ENCODE peak calls at places on chromosomes 7 and 10, in four cellular contexts. W, C, Y and U are unnamed samples.

GRCh38 chr7:69177941-69178494 is 420.3 kb upstream of the AUTS2 start:
- DNase-seq in W (no peak), C (no peak), Y (no peak), U (no peak)

GRCh38 chr7:151517601-151518104 is 2.0 kb downstream of the RHEB start:
- DNase-seq in W (no peak), C (no peak), Y (no peak), U (no peak)

GRCh38 chr10:113411456-113411855 is 141.4 kb upstream of the HABP2 start:
- DNase-seq in W (no peak), C (no peak), Y (no peak), U (no peak)

GRCh38 chr10:124669141-124669823 is 74.9 kb downstream of the FAM53B start:
- DNase-seq in W (no peak), C (no peak), Y (no peak), U (no peak)

GRCh38 chr10:121526801-121527221 is 71.4 kb downstream of the FGFR2 start:
- DNase-seq in W (no peak), C (no peak), Y (no peak), U (no peak)

GRCh38 chr7:30743371-30744074 is 8.4 kb upstream of the INMT start:
- DNase-seq in W (no peak), C (no peak), Y (peak; percentile 57), U (no peak)

GRCh38 chr10:95341716-95342130 is 50.9 kb upstream of the PDLIM1 start:
- DNase-seq in W (no peak), C (no peak), Y (no peak), U (no peak)

GRCh38 chr10:2679646-2680045 is 387.7 kb upstream of the PFKP start:
- DNase-seq in W (no peak), C (no peak), Y (no peak), U (no peak)

GRCh38 chr10:90947025-90947960 is 26.4 kb upstream of the ANKRD1 start:
- DNase-seq in W (no peak), C (no peak), Y (no peak), U (no peak)

GRCh38 chr10:98295401-98295811 is 27.4 kb upstream of the LOXL4 start:
- DNase-seq in W (no peak), C (no peak), Y (no peak), U (no peak)

GRCh38 chr10:6924166-6924565 is 344.1 kb upstream of the PRKCQ start:
- DNase-seq in W (no peak), C (no peak), Y (no peak), U (no peak)

GRCh38 chr10:119496282-119496681 is 46.2 kb downstream of the RGS10 start:
- DNase-seq in W (no peak), C (no peak), Y (no peak), U (no peak)

GRCh38 chr7:28621369-28621807 is 209.1 kb downstream of the CREB5 start:
- DNase-seq in W (no peak), C (no peak), Y (no peak), U (no peak)

GRCh38 chr7:28623863-28624262 is 211.5 kb downstream of the CREB5 start:
- DNase-seq in W (peak; percentile 23), C (no peak), Y (peak; percentile 11), U (no peak)

GRCh38 chr7:28626191-28626590 is 213.9 kb downstream of the CREB5 start:
- DNase-seq in W (no peak), C (no peak), Y (no peak), U (no peak)

GRCh38 chr7:28625446-28625845 is 213.1 kb downstream of the CREB5 start:
- DNase-seq in W (no peak), C (no peak), Y (no peak), U (no peak)

DNA sequence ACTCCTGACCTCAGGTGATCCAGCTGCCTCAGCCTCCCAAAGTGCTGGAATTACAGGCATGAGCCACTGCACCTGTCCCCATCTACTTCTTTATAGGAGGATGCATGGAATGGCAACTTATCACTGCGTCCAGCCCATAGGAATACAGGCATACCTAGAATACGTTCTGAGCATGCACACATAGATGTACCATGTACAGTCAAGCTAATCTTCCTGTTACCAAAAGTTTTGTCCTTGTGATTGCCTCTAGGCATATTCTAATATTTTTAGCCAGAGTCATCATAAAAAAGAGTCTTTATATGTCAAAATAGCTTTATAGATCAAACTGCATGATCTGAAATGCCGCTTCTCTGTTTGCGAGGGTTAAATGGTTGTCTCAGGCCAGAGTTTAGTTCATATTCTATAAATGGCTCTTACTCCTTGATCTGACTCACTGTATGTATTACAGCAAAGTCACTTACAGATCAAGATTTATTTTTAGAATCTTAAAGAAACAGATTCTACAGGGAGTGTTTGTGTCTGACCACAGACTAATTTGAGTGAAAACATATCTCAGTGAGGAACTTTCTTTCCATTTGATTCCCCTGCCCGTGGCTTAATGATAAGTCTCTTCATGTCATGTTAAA is 210.9 kb downstream of the CREB5 start:
- DNase-seq in W (no peak), C (no peak), Y (no peak), U (no peak)
- TF ChIP-seq POLR2AphosphoS5 in W (no peak), C (no peak), Y (no peak), U (no peak)

GRCh38 chr10:77983384-77984341 is 45.7 kb downstream of the POLR3A start:
- DNase-seq in W (no peak), C (no peak), Y (peak; percentile 52), U (no peak)
- TF ChIP-seq POLR2AphosphoS5 in W (no peak), C (no peak), Y (peak; percentile 53), U (no peak)

DNA sequence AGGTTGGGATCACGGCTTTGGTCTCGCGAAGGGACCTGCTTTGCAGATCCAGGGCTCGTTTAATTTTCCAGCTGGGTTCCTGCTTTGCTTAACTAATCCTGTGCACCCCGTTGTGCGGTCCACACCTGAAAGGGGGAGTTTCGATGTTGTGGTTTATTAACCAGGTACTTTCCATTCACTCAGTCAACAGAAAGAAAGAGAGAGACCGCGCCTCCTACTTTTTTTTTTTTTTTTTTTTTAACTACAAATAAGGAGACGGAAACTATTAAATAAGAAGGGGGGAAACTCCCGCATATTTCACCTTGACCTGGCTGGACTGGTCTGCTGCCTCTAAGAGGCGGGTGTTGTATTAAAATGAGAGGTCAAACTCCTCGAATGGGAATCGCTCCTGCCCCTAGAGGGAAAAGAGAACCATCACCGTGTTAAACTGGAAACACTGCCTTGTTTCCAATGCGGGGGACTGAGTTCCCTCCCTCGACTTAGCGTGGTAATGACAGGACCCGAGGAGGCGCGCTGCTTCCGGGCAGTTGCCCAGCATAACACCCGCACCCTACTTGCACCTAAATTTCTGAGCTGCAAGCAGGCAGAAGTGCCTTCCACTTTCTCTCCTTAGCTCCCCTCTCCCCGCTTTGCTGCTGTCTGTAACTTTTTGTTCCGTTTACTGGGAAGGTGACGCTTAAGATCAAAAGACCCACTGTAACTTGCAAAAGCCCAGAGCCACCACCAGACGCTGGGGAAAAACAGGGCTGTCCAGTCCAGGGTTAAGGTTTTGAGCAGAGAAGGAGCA is 1.1 kb upstream of the ITGB8 start:
- DNase-seq in W (peak; percentile 83), C (peak; percentile 13), Y (peak; percentile 86), U (peak; percentile 18)
- TF ChIP-seq POLR2AphosphoS5 in W (no peak), C (no peak), Y (no peak), U (peak; percentile 12)

GRCh38 chr7:84025332-84025927 is 169.2 kb downstream of the SEMA3A start:
- DNase-seq in W (peak; percentile 51), C (no peak), Y (no peak), U (no peak)
- TF ChIP-seq POLR2AphosphoS5 in W (no peak), C (no peak), Y (peak; percentile 92), U (no peak)

GRCh38 chr7:158908552-158908951 is 52.2 kb downstream of the DYNC2I1 start:
- DNase-seq in W (no peak), C (no peak), Y (no peak), U (no peak)

GRCh38 chr7:158907390-158907789 is 51.0 kb downstream of the DYNC2I1 start:
- DNase-seq in W (no peak), C (no peak), Y (no peak), U (no peak)

GRCh38 chr7:158902427-158902826 is 46.1 kb downstream of the DYNC2I1 start:
- DNase-seq in W (no peak), C (no peak), Y (no peak), U (no peak)

GRCh38 chr7:158904599-158904998 is 48.2 kb downstream of the DYNC2I1 start:
- DNase-seq in W (no peak), C (no peak), Y (peak; percentile 56), U (no peak)

DNA sequence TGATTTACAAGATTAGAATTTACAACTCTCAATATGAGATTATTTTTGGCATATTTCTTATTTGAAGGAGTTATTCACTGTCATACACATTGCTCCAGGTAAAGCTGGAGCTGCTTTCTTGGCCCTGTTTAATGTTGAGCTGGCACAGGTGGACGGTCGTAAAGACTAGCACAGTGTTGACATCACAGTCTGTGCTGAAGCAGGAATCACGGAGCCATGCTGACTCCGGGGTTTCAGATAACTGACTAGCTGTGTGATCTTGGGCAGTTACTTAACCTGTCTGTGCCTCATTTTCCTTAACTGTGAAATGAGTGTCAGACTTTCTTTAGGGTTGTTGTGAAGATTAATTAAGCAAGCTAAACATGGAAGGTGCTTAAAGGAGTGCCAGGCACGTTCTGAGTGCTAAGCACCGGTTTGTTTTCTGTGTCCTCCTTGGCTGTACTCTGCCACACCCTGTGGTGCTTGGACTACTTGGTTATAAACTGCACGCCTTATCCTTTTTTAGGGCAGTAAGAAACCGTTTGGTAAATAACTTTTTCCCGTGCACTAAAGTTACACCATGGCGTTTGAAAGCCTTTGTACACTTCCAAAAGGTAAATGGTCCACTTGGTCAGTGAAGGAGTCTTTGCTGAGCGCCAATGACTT is 47.7 kb downstream of the DYNC2I1 start:
- DNase-seq in W (no peak), C (no peak), Y (no peak), U (no peak)
- TF ChIP-seq POLR2AphosphoS5 in W (no peak), C (no peak), Y (no peak), U (no peak)

DNA sequence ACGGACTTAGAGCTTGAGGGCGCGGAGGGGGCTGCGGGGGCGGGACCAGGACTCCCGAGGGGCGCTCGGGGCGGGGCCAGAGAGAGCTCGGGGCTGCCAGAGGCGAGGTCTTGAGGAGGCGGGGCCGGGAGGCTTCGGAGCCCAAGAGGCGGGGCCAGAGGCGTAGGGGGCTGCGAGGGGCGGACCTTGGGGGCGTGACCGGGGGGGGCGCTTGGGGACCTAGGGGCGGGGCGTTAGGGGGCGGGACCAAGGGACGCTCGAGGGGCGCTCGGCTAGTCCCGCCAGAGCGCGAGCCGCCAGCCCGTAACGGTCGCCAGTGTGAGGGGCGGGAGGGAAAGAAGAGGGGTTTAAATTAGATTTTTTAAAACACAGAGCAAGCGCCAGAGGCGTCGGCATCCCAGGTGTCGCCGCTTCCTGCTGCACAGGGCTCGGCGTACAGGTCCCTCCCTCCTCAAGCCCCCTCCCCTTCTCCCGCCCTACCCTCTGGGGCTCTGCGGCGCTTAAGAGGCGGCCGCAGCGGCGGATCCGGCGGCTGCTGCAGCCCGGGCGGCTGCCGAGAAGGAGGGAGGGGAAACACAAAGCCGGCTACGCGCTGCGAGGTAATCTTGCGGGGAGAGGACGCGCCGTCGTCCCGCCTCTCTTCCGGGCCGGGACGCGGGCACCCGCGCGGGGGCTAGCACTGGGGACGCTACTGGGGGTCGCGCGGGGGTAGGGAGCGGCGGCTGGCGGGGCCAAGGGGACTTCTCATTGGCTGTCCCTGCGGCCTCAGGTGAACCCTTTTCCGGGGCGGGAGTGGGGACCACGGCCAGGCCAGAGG is at the start of gene ADD3:
- DNase-seq in W (peak; percentile 78), C (peak; percentile 86), Y (peak; percentile 99), U (peak; percentile 85)
- TF ChIP-seq POLR2AphosphoS5 in W (peak; percentile 84), C (no peak), Y (peak; percentile 86), U (no peak)

GRCh38 chr10:11824825-11825224 is 1.7 kb downstream of the PROSER2 start:
- DNase-seq in W (no peak), C (no peak), Y (peak; percentile 64), U (no peak)
- TF ChIP-seq POLR2AphosphoS5 in W (no peak), C (no peak), Y (no peak), U (no peak)